ENCODE peak calls at places on chromosomes 5 and 9, in seven cellular contexts. Y is GM20000, R is B cell, T is foreskin fibroblast, B is GM23338, E is cardiac fibroblast, G is fibroblast of pulmonary artery. U is an unnamed sample.

GRCh38 chr9:130934702-130935659 is 4.1 kb downstream of the FIBCD1 start:
- DNase-seq in R (no peak), T (peak), B (no peak), Y (no peak), G (no peak), E (peak), U (no peak)

GRCh38 chr5:76807296-76807695 is 11.5 kb upstream of the F2RL1 start:
- DNase-seq in B (peak), Y (no peak), T (peak), G (peak), E (peak), R (no peak), U (no peak)

GRCh38 chr9:72592501-72593403 is 71.3 kb downstream of the TMC1 start:
- DNase-seq in R (no peak), Y (peak), T (peak), B (peak), E (peak), G (peak), U (peak)

GRCh38 chr9:13268469-13268868 is 11.0 kb downstream of the MPDZ start:
- DNase-seq in B (no peak), G (peak), Y (no peak), T (peak), R (no peak), E (peak), U (no peak)

GRCh38 chr5:141783599-141784296 is 94.5 kb downstream of the PCDH1 start:
- DNase-seq in Y (no peak), B (peak), T (no peak), E (no peak), G (no peak), R (no peak), U (no peak)

GRCh38 chr9:90035471-90035870 is 430.7 kb downstream of the GADD45G start:
- DNase-seq in E (no peak), R (no peak), B (no peak), G (no peak), Y (no peak), T (no peak), U (no peak)

GRCh38 chr9:123395276-123396006 is 39.4 kb downstream of the CRB2 start:
- DNase-seq in T (no peak), R (no peak), E (no peak), B (no peak), G (no peak), Y (no peak), U (no peak)

GRCh38 chr9:90038778-90039177 is 434.0 kb downstream of the GADD45G start:
- DNase-seq in R (no peak), Y (no peak), B (peak), E (no peak), T (no peak), G (no peak), U (no peak)

GRCh38 chr5:141637693-141638419 is 1.1 kb downstream of the RELL2 start:
- DNase-seq in R (peak), E (peak), Y (peak), B (peak), G (peak), T (peak), U (peak)

GRCh38 chr9:33125871-33126822 is 41.0 kb downstream of the B4GALT1 start:
- DNase-seq in G (peak), E (no peak), R (peak), T (peak), B (no peak), Y (peak), U (no peak)

GRCh38 chr9:97501177-97501971 is at the start of gene TMOD1:
- DNase-seq in T (peak), E (peak), Y (peak), B (peak), R (no peak), G (peak), U (peak)

GRCh38 chr5:90881626-90882150 is 323.1 kb downstream of the ADGRV1 start:
- DNase-seq in T (no peak), R (no peak), Y (no peak), B (peak), G (no peak), E (no peak), U (no peak)

GRCh38 chr5:179281688-179282087 is 63.6 kb downstream of the ADAMTS2 start:
- DNase-seq in Y (no peak), G (no peak), R (no peak), E (no peak), T (no peak), B (no peak), U (no peak)

GRCh38 chr5:73126957-73127356 is 6.6 kb downstream of the TMEM171 start:
- DNase-seq in Y (no peak), E (no peak), T (no peak), R (no peak), B (no peak), G (no peak), U (peak)

GRCh38 chr9:20848490-20848889 is 164.4 kb downstream of the FOCAD start:
- DNase-seq in E (peak), Y (no peak), R (no peak), B (no peak), G (peak), T (no peak), U (no peak)

GRCh38 chr5:138724470-138725146 is 28.6 kb upstream of the CTNNA1 start:
- DNase-seq in R (no peak), G (peak), T (peak), B (peak), E (peak), Y (no peak), U (no peak)

GRCh38 chr5:98750693-98751092 is 22.8 kb upstream of the RGMB start:
- DNase-seq in T (no peak), E (peak), R (no peak), Y (no peak), B (peak), G (peak), U (no peak)

GRCh38 chr9:125544988-125545651 is 161.9 kb downstream of the MAPKAP1 start:
- DNase-seq in Y (no peak), B (no peak), E (peak), G (peak), R (no peak), T (peak), U (no peak)

DNA sequence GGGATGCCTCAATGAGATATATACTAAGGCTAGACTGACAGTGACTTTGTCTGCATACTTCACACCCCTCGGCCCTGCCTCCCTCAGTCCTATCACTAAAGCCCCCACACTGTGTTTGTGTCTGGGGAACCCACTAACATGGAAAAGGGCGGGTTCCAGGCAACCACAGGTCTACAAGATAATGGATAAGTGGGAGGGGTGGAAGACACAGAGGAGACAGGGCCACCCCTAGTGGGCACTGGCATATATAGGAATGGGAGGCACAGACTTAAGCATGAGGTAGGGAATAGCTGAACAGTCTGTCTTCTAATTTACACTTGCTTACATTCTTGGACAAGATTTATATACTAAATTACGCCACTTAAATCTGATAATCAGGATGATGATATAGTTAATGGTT is 74.0 kb downstream of the SLIT3 start:
- DNase-seq in G (no peak), B (peak), R (no peak), E (no peak), T (no peak), Y (no peak), U (no peak)
- TF ChIP-seq CTCF in G (no peak), B (peak), R (no peak), E (no peak), T (no peak), Y (no peak), U (no peak)

GRCh38 chr5:10229306-10230048 is 20.2 kb downstream of the ATPSCKMT start:
- DNase-seq in R (no peak), T (peak), E (peak), G (peak), B (peak), Y (no peak), U (no peak)
- TF ChIP-seq CTCF in R (no peak), T (peak), E (peak), G (peak), B (peak), Y (no peak), U (no peak)

DNA sequence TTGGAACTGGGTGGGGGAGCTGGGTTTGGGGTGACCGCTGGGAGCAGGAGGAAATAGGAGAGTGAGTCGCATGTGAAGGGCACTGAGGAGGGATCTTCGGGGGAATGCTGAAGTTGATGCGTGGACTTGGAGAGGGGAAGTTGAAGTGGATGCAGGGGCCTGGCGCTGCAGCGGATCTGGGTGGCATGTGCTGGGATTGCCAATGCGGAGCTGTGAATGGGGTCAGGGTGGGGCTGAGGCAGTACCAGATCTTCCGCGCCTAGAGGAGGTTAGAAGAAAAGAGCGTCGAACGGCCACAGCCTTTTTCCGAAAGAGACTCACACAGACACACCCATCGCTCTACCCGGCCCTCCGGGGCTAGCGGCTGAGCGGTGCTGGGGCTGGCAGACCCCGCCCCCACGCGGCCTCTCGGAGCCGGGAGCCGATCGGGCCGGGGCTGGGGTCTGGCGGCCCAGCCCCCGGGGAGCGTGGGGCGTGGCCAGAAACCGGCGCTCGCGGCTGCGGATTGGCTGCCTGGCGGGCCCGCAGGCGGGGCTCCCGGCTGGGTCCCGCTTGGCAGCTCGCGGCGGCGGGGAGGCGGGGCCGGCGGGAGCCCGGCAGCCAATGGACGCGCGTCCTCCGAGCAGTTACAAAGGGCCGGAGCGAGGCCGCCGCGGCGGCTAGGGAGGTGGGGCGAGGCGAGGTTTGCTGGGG is at the start of gene TGFBR1:
- DNase-seq in R (peak), E (peak), T (peak), B (peak), G (peak), Y (peak), U (peak)
- TF ChIP-seq CTCF in R (no peak), E (no peak), T (no peak), B (no peak), G (no peak), Y (no peak), U (peak)

DNA sequence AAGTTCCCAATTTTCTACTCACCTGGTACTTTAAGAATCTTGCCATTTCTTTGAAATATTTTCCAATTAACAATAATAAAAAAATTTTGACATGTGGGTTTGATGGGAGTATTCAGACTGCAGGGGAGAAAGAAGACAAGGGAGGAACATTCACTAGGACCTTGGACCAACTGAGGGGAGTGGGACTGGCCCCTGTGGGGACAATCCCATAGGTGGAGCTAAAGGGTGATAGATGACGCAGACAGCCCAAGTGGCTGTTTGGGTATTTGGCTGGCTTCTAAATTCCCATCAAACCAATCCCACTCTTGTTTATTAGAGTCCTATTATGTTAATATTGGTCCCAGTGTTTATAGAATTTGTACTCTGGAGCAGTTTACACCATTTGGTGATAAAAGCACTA is 65.3 kb downstream of the KCNN2 start:
- DNase-seq in T (no peak), B (no peak), Y (no peak), G (no peak), E (no peak), R (no peak), U (no peak)
- TF ChIP-seq CTCF in T (no peak), B (peak), Y (no peak), G (no peak), E (no peak), R (no peak), U (no peak)